ENCODE peak calls at places on chromosome 6, in ten cellular contexts. L, A, I, J, F, D, Z, W, K and M are unnamed samples.

GRCh38 chr6:131744888-131745287 is 34.1 kb upstream of the CTAGE9 start:
- DNase-seq in W (no peak), L (no peak), D (no peak), J (no peak), I (no peak), K (no peak), Z (no peak), A (no peak), F (no peak), M (no peak)

GRCh38 chr6:34938268-34938667 is 49.2 kb downstream of the ANKS1A start:
- DNase-seq in Z (no peak), J (peak; percentile 19), F (no peak), A (no peak), I (no peak), D (no peak), L (no peak), K (no peak), W (no peak), M (no peak)

GRCh38 chr6:159977242-159978214 is 8.6 kb downstream of the IGF2R start:
- DNase-seq in Z (no peak), F (peak; percentile 82), D (no peak), W (no peak), A (peak; percentile 77), J (no peak), K (no peak), I (peak; percentile 84), L (no peak), M (no peak)

GRCh38 chr6:34386316-34387137 is 5.9 kb downstream of the NUDT3 start:
- DNase-seq in W (no peak), F (peak; percentile 25), A (no peak), K (no peak), Z (no peak), J (no peak), D (peak; percentile 30), I (peak; percentile 92), L (no peak), M (no peak)

GRCh38 chr6:156686429-156686939 is 90.7 kb upstream of the ARID1B start:
- DNase-seq in D (peak; percentile 48), Z (peak; percentile 67), K (peak; percentile 78), W (peak; percentile 43), A (no peak), I (peak; percentile 67), J (peak; percentile 56), L (no peak), F (peak; percentile 66), M (no peak)

GRCh38 chr6:14880052-14880451 is 365.8 kb upstream of the JARID2 start:
- DNase-seq in L (no peak), I (no peak), D (no peak), K (no peak), A (no peak), W (no peak), F (no peak), Z (no peak), J (no peak), M (no peak)

GRCh38 chr6:145031001-145031400 is 704.3 kb downstream of the EPM2A start:
- DNase-seq in W (no peak), J (no peak), L (no peak), I (no peak), K (no peak), Z (no peak), F (no peak), A (no peak), D (no peak), M (no peak)

GRCh38 chr6:157020398-157021266 is 243.5 kb downstream of the ARID1B start:
- DNase-seq in F (no peak), K (peak; percentile 83), A (no peak), W (peak; percentile 59), I (peak; percentile 74), J (no peak), D (no peak), L (peak; percentile 35), Z (peak; percentile 65), M (no peak)

GRCh38 chr6:5752282-5752681 is 254.4 kb downstream of the NRN1 start:
- DNase-seq in F (no peak), W (no peak), L (no peak), A (no peak), I (peak; percentile 76), J (no peak), K (peak; percentile 60), D (no peak), Z (no peak), M (no peak)

GRCh38 chr6:112910256-112910655 is 563.1 kb downstream of the RFPL4B start:
- DNase-seq in W (no peak), D (no peak), F (no peak), L (no peak), K (no peak), J (no peak), A (no peak), Z (no peak), I (peak; percentile 23), M (no peak)

GRCh38 chr6:128350416-128351254 is 169.8 kb downstream of the PTPRK start:
- DNase-seq in L (no peak), A (no peak), K (no peak), F (no peak), J (no peak), W (no peak), D (peak; percentile 38), Z (peak; percentile 83), I (peak; percentile 6), M (no peak)

DNA sequence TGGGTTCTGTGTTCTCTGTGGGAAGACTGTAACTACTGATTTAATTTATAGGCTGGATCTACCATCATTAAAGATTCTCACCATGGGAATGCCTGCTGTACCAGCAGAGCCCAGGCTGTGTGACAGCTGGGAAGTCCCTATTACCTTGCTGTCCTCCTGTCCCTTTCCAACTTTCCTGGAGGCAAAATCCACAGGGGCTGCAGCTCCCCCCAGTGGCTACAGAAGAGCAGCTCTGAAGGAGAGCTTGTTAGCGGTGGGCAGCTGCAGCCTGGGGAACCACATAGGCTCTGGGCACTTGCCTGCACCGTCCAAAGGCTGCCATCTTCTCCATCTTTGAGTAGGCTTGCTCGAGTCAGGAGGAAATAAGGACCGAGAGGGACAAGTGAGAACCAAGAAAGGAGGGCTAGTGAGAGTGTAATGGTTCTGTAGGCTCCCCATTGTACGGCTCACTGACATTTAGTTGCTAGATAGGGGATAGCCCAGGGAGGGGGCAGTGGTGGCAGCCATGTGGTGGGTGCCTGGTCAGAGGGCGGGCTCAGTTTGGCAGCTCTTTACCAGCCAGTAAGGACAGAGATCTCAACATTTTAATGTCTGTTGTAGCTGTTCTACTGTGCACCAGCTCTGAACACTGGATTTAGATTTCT is 155.1 kb upstream of the MLIP start:
- DNase-seq in A (peak; percentile 70), I (peak; percentile 77), W (peak; percentile 66), L (no peak), Z (peak; percentile 70), D (no peak), J (no peak), F (peak; percentile 84), K (peak; percentile 87), M (no peak)
- TF ChIP-seq CTCF in A (peak; percentile 57), I (peak; percentile 88), W (peak; percentile 66), L (peak; percentile 52), Z (peak; percentile 77), D (peak; percentile 96), J (no peak), F (peak; percentile 61), K (peak; percentile 79), M (peak; percentile 87)

GRCh38 chr6:78768242-78768641 is 99.1 kb upstream of the IRAK1BP1 start:
- DNase-seq in I (no peak), L (no peak), J (no peak), D (no peak), A (no peak), Z (no peak), W (no peak), K (no peak), F (no peak), M (no peak)

GRCh38 chr6:78770766-78771165 is 96.6 kb upstream of the IRAK1BP1 start:
- DNase-seq in D (no peak), K (peak; percentile 35), W (no peak), A (no peak), J (no peak), L (no peak), F (no peak), I (no peak), Z (no peak), M (no peak)

DNA sequence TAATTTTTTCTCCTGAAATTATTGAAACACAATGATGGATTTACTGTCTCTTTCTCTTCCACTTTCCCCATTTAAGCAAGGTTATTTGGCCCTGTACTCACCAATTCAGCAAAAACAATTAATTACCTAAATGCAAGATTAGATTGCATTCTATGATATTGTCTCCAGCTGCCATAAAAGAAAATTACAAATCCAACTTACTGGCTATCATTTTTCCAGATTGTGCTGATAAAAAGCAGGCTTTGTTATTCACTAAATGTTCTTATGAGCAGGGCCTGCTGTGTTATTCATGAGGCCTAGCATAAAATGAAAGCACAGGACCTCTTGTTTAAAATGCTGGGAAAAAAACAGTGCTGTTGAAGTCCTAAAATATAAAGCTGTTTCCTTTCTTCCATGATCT is 95.7 kb upstream of the IRAK1BP1 start:
- DNase-seq in D (no peak), L (no peak), J (no peak), F (no peak), W (no peak), A (no peak), Z (no peak), I (no peak), K (no peak), M (no peak)
- TF ChIP-seq CTCF in D (no peak), L (no peak), J (no peak), F (no peak), W (no peak), A (no peak), Z (no peak), I (no peak), K (no peak), M (no peak)

DNA sequence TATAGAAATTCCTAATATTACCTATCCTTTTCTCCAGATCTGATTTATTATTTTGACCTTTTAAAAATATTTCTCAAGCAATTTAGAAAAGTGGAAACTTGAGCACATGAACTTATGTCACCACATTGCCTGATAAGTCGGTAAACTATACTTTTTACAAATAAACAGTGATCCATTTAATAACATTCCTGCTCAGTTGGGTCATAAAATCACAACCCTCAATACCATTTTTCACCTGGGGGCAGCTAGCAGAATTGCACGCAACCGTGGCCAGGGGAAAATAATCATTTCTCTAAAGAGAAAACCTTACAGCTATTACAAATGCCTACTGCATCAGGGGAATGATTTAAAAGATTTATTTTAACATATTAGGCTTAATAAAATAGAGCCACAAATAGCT is 614.5 kb downstream of the PHF3 start:
- DNase-seq in A (no peak), I (no peak), F (no peak), L (no peak), D (no peak), Z (no peak), J (no peak), W (no peak), K (peak; percentile 41), M (no peak)
- TF ChIP-seq CTCF in A (no peak), I (no peak), F (no peak), L (no peak), D (peak; percentile 9), Z (no peak), J (no peak), W (no peak), K (peak; percentile 51), M (no peak)

DNA sequence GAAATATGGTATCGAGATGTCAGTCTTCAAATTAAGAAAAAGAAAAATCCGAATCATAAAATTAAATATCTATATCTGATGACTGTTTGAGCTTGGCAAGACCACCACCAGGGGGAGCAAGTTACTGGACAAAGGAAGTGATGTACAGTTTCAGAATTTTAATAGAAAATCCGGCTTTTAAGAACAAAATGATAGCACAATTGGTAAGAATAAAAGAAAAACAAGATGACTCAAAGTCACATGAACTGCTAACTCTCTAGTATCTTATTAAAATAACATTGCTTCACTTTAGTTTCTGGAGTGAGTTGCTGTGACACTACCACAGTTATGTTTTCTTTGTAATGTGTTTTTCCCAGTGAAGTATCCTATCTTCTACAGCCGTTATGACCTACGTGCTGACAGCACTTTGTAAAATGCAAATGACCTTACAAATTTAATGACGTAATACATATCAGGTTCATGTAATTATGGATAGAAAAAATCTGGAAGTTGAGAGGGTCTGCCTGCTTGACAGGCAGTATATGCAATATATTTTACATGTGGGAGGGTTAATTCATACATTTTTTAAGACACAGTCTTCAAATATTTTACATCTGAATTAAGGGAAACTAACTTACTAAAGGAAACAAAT is 405.3 kb upstream of the HS3ST5 start:
- DNase-seq in D (peak; percentile 6), F (no peak), W (peak; percentile 66), K (peak; percentile 58), L (no peak), J (peak; percentile 16), I (peak; percentile 70), A (no peak), Z (peak; percentile 9), M (no peak)
- TF ChIP-seq CTCF in D (peak; percentile 83), F (peak; percentile 28), W (peak; percentile 82), K (peak; percentile 98), L (peak; percentile 53), J (no peak), I (peak; percentile 65), A (peak; percentile 52), Z (peak; percentile 74), M (peak; percentile 98)